ENCODE peak calls at places on chromosomes 7 and 10, in nine cellular contexts. X, C, P, G, I, N, M, E and D are unnamed samples.

GRCh38 chr7:101419831-101420230 is 57.2 kb downstream of the COL26A1 start:
- DNase-seq in X (no peak), C (no peak), P (no peak), G (no peak), I (no peak), N (no peak), M (no peak), E (no peak), D (no peak)

GRCh38 chr7:99459087-99459486 is 6.9 kb downstream of the ATP5MF start:
- DNase-seq in X (no peak), C (no peak), P (peak; percentile 63), G (no peak), I (peak; percentile 31), N (no peak), M (no peak), E (no peak), D (no peak)

GRCh38 chr7:1121886-1122831 is 34.2 kb downstream of the GPER1 start:
- DNase-seq in X (no peak), C (no peak), P (no peak), G (no peak), I (no peak), N (no peak), M (peak; percentile 40), E (no peak), D (no peak)

GRCh38 chr7:44325181-44325671 is at the start of gene CAMK2B:
- DNase-seq in X (no peak), C (no peak), P (no peak), G (no peak), I (no peak), N (no peak), M (no peak), E (no peak), D (no peak)

GRCh38 chr10:26890956-26891355 is 30.2 kb upstream of the ABI1 start:
- DNase-seq in X (no peak), C (no peak), P (peak; percentile 78), G (no peak), I (peak; percentile 73), N (peak; percentile 66), M (no peak), E (no peak), D (peak; percentile 36)

GRCh38 chr10:124005991-124006392 is 87.4 kb downstream of the CHST15 start:
- DNase-seq in X (peak; percentile 21), C (no peak), P (no peak), G (no peak), I (peak; percentile 56), N (no peak), M (no peak), E (no peak), D (no peak)

GRCh38 chr7:7761974-7762769 is 43.8 kb upstream of the RPA3 start:
- DNase-seq in X (no peak), C (no peak), P (peak; percentile 27), G (no peak), I (peak; percentile 87), N (peak; percentile 59), M (no peak), E (no peak), D (no peak)

GRCh38 chr10:21509391-21510217 is 15.9 kb downstream of the SKIDA1 start:
- DNase-seq in X (no peak), C (no peak), P (no peak), G (no peak), I (no peak), N (no peak), M (no peak), E (no peak), D (no peak)

GRCh38 chr10:96259884-96260511 is 11.4 kb downstream of the BLNK start:
- DNase-seq in X (no peak), C (no peak), P (no peak), G (no peak), I (no peak), N (no peak), M (peak; percentile 43), E (no peak), D (no peak)

GRCh38 chr7:159280008-159280407 is 135.3 kb upstream of the VIPR2 start:
- DNase-seq in X (no peak), C (no peak), P (no peak), G (no peak), I (no peak), N (no peak), M (no peak), E (no peak), D (no peak)
- H3K9me3 ChIP-seq in X (no peaks in the 10 kb centered on the region), C (peaks cover 26% of the 10 kb centered on the region), P (peaks cover 9% of the 10 kb centered on the region), G (no peaks in the 10 kb centered on the region), I (peaks cover 29% of the 10 kb centered on the region), N (peaks cover 13% of the 10 kb centered on the region), M (no peaks in the 10 kb centered on the region), E (peaks cover 15% of the 10 kb centered on the region), D (peaks cover 5% of the 10 kb centered on the region)

DNA sequence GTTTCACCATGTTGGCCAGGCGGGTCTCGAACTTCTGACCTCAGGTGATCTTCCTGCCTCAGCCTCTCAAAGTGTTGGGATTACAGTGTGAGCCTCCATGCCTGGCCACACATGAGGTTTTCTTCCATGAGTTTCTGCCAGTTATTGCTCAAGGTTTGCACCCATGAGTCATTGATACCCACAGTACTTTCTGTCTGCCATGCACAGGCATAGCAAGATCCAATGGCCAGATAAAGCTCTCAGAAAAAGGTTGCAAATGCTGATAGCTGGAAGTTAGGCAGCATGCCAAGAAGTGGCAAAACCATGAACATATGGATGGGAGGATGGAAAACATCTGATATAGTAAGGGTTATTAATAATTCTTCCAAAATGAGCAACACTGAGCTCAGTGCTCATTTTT is 298.7 kb upstream of the NRG3 start:
- DNase-seq in X (no peak), C (no peak), P (no peak), G (no peak), I (no peak), N (no peak), M (no peak), E (no peak), D (no peak)
- H3K9me3 ChIP-seq in X (no peaks in the 10 kb centered on the region), C (peaks cover 44% of the 10 kb centered on the region), P (no peaks in the 10 kb centered on the region), G (no peaks in the 10 kb centered on the region), I (peaks cover 30% of the 10 kb centered on the region), N (peaks cover 4% of the 10 kb centered on the region), M (no peaks in the 10 kb centered on the region), E (no peaks in the 10 kb centered on the region), D (peaks cover 9% of the 10 kb centered on the region)

GRCh38 chr7:138029126-138029525 is 27.2 kb upstream of the CREB3L2 start:
- DNase-seq in X (no peak), C (no peak), P (no peak), G (no peak), I (no peak), N (no peak), M (no peak), E (no peak), D (no peak)
- H3K9me3 ChIP-seq in X (no peaks in the 10 kb centered on the region), C (no peaks in the 10 kb centered on the region), P (no peaks in the 10 kb centered on the region), G (no peaks in the 10 kb centered on the region), I (no peaks in the 10 kb centered on the region), N (no peaks in the 10 kb centered on the region), M (no peaks in the 10 kb centered on the region), E (no peaks in the 10 kb centered on the region), D (peaks cover 2% of the 10 kb centered on the region)

DNA sequence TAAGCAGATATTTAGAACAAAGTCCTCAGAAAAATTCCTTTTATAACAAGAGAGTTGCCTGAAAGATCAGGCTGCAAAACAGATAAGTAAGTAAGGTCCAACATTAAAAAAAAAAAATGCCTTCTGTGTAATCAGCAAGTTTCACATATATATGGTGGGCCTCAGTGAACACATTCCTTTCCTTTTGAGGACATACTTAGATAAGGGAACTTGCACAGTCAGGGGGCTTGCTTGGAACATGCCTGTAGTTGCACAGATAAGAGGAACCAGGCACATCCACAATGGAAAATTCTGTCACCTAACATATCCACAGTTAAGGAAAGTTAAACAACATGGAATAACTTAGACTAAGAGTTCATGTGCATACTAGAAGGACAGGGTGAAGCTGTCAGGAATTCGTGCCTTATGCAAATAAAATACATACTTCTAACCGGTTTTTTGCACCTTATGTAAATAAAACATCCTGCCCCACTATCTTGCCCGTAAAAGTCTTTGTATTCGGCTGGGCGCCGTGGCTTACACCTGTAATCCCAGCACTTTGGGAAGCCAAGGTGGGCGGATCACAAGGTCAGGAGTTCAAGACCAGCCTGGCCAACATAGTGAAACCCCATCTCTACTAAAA is 257.3 kb downstream of the ZNF33B start:
- DNase-seq in X (no peak), C (no peak), P (no peak), G (no peak), I (no peak), N (no peak), M (no peak), E (no peak), D (no peak)
- H3K9me3 ChIP-seq in X (no peaks in the 10 kb centered on the region), C (no peaks in the 10 kb centered on the region), P (no peaks in the 10 kb centered on the region), G (no peaks in the 10 kb centered on the region), I (peaks cover 23% of the 10 kb centered on the region), N (peaks cover 5% of the 10 kb centered on the region), M (no peaks in the 10 kb centered on the region), E (no peaks in the 10 kb centered on the region), D (no peaks in the 10 kb centered on the region)

GRCh38 chr7:158206341-158206740 is 381.3 kb downstream of the PTPRN2 start:
- DNase-seq in X (no peak), C (no peak), P (no peak), G (no peak), I (no peak), N (no peak), M (no peak), E (no peak), D (no peak)
- H3K9me3 ChIP-seq in X (no peaks in the 10 kb centered on the region), C (peaks cover 19% of the 10 kb centered on the region), P (no peaks in the 10 kb centered on the region), G (no peaks in the 10 kb centered on the region), I (peaks cover 20% of the 10 kb centered on the region), N (peaks cover 22% of the 10 kb centered on the region), M (no peaks in the 10 kb centered on the region), E (no peaks in the 10 kb centered on the region), D (no peaks in the 10 kb centered on the region)

GRCh38 chr7:3434611-3435010 is 133.6 kb downstream of the SDK1 start:
- DNase-seq in X (no peak), C (no peak), P (no peak), G (no peak), I (no peak), N (no peak), M (no peak), E (no peak), D (no peak)
- H3K9me3 ChIP-seq in X (no peaks in the 10 kb centered on the region), C (no peaks in the 10 kb centered on the region), P (no peaks in the 10 kb centered on the region), G (no peaks in the 10 kb centered on the region), I (no peaks in the 10 kb centered on the region), N (no peaks in the 10 kb centered on the region), M (no peaks in the 10 kb centered on the region), E (no peaks in the 10 kb centered on the region), D (no peaks in the 10 kb centered on the region)